ENCODE peak calls at places on chromosomes 3 and 15, in four cellular contexts. J, B, U and Q are unnamed samples.

GRCh38 chr3:196569003-196569516 is 600 bp downstream of the FBXO45 start:
- DNase-seq in B (peak), J (peak), U (peak), Q (peak)

GRCh38 chr15:43878466-43878865 is 51.7 kb downstream of the WDR76 start:
- DNase-seq in U (no peak), B (no peak), J (no peak), Q (no peak)

GRCh38 chr3:186152889-186153292 is 44.0 kb upstream of the ETV5 start:
- DNase-seq in U (no peak), B (no peak), J (no peak), Q (peak)

GRCh38 chr3:195458188-195458800 is 15.5 kb upstream of the ACAP2 start:
- DNase-seq in B (no peak), J (no peak), U (no peak), Q (peak)

GRCh38 chr3:46286936-46287335 is 44.7 kb downstream of the CCR3 start:
- DNase-seq in B (no peak), J (no peak), U (no peak), Q (no peak)

GRCh38 chr15:75347222-75348033 is 589 bp downstream of the NEIL1 start:
- DNase-seq in B (peak), J (peak), U (peak), Q (no peak)

GRCh38 chr15:70555713-70556112 is 207.6 kb downstream of the UACA start:
- DNase-seq in B (no peak), J (no peak), U (no peak), Q (peak)

GRCh38 chr3:39587113-39587512 is 119.6 kb downstream of the MOBP start:
- DNase-seq in U (no peak), J (no peak), B (no peak), Q (no peak)

GRCh38 chr15:48352474-48353072 is 21.3 kb downstream of the DUT start:
- DNase-seq in J (peak), U (no peak), B (peak), Q (peak)

GRCh38 chr15:71278989-71279756 is 163.9 kb downstream of the THSD4 start:
- DNase-seq in J (no peak), U (no peak), B (peak), Q (peak)

GRCh38 chr15:96207377-96208006 is 123.0 kb upstream of the NR2F2 start:
- DNase-seq in J (no peak), U (no peak), B (no peak), Q (no peak)

GRCh38 chr3:176439729-176440128 is 757.6 kb downstream of the TBL1XR1 start:
- DNase-seq in J (no peak), B (no peak), U (no peak), Q (no peak)

GRCh38 chr15:40354408-40355171 is 3.4 kb upstream of the DISP2 start:
- DNase-seq in U (no peak), B (peak), J (peak), Q (peak)

GRCh38 chr3:4976109-4976508 is 3.1 kb upstream of the BHLHE40 start:
- DNase-seq in J (peak), B (peak), U (no peak), Q (peak)

GRCh38 chr15:83698294-83698693 is 44.4 kb downstream of the ADAMTSL3 start:
- DNase-seq in U (no peak), B (no peak), J (peak), Q (no peak)

GRCh38 chr3:86828751-86829150 is 162.2 kb downstream of the VGLL3 start:
- DNase-seq in B (no peak), J (no peak), U (no peak), Q (no peak)

DNA sequence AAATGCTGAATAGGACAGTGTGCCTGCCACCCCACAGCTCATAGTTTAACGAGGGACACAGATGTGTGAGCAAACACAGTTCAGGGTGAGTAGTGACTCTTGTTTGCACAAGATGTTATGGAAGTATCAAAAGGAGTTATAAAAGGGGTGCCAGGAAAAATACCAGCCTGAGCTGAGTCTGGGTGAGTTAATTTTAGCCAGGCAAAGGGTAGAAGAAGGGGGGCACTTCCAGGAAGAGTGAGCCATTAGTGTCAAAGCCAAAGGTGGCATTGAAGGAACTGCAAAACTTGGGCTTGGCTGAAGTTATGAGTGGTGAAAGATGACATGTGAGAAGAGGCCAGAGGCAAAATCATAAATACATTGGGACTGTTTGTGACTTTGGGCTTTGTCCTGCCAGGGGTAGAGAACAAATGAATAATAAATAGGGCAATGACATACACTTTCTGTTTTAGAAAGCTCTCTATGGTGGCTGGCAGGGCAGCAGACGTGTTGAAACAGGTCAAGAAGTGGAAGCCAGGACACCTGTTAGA is 1.9 kb upstream of the SPPL2A start:
- DNase-seq in U (no peak), J (no peak), B (no peak), Q (no peak)
- H3K4me3 ChIP-seq in U (no peak), J (no peak), B (no peak), Q (no peak)

GRCh38 chr15:90213818-90214204 is 12.7 kb downstream of the SEMA4B start:
- DNase-seq in U (no peak), B (no peak), J (no peak), Q (no peak)

GRCh38 chr15:90213123-90213817 is 12.1 kb downstream of the SEMA4B start:
- DNase-seq in J (no peak), U (no peak), B (no peak), Q (no peak)

GRCh38 chr15:90211440-90212168 is 10.5 kb downstream of the SEMA4B start:
- DNase-seq in U (no peak), B (peak), J (no peak), Q (no peak)

GRCh38 chr15:90211009-90211408 is 9.9 kb downstream of the SEMA4B start:
- DNase-seq in J (no peak), U (no peak), B (no peak), Q (no peak)

GRCh38 chr15:90212221-90213079 is 11.3 kb downstream of the SEMA4B start:
- DNase-seq in J (no peak), U (no peak), B (peak), Q (no peak)
- H3K4me3 ChIP-seq in J (no peak), U (no peak), B (no peak), Q (no peak)

DNA sequence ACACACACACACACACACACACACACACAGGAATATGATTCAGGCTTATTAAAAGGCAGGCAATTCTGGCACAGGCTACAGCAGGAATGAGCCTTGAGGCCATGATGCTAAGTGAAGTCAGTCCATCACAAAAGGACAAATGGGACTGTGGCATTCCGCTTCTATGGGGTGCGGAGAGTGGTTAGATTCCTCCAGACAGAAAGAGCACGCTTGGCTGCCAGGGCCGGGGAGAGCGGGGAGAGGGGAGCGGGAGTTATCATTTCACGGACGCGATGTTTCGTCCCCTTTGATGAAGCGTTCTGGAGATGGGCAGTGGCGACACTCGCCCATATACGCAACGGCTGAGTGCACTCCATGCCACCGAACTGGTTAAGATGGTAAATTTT is 58.5 kb upstream of the FAM174B start:
- DNase-seq in B (peak), U (no peak), J (peak), Q (peak)
- H3K4me3 ChIP-seq in B (peak), U (peak), J (peak), Q (peak)

GRCh38 chr3:185151959-185152432 is 864 bp downstream of the C3orf70 start:
- DNase-seq in J (no peak), B (peak), U (no peak), Q (no peak)

GRCh38 chr3:185149591-185149990 is 3.3 kb downstream of the C3orf70 start:
- DNase-seq in J (no peak), B (no peak), U (no peak), Q (no peak)

GRCh38 chr3:185152433-185153169 is at the start of gene C3orf70:
- DNase-seq in B (peak), U (no peak), J (peak), Q (peak)

GRCh38 chr3:185151101-185151958 is 1.5 kb downstream of the C3orf70 start:
- DNase-seq in U (no peak), J (no peak), B (no peak), Q (no peak)

GRCh38 chr3:185150561-185150960 is 2.3 kb downstream of the C3orf70 start:
- DNase-seq in U (no peak), J (no peak), B (no peak), Q (no peak)
- H3K4me3 ChIP-seq in U (no peak), J (no peak), B (no peak), Q (no peak)

GRCh38 chr15:79090487-79091203 is at the start of gene RASGRF1:
- DNase-seq in U (no peak), B (peak), J (no peak), Q (no peak)
- H3K4me3 ChIP-seq in U (no peak), B (peak), J (no peak), Q (no peak)

GRCh38 chr15:33150993-33151392 is 43.5 kb downstream of the FMN1 start:
- DNase-seq in B (no peak), U (no peak), J (no peak), Q (peak)
- H3K4me3 ChIP-seq in B (no peak), U (no peak), J (no peak), Q (no peak)

GRCh38 chr3:172133830-172134229 is 94.5 kb downstream of the FNDC3B start:
- DNase-seq in U (no peak), J (no peak), B (no peak), Q (peak)
- H3K4me3 ChIP-seq in U (no peak), J (no peak), B (no peak), Q (no peak)

GRCh38 chr3:189513281-189514151 is 117.7 kb upstream of the TP63 start:
- DNase-seq in J (no peak), B (no peak), U (no peak), Q (no peak)
- H3K4me3 ChIP-seq in J (no peak), B (no peak), U (no peak), Q (no peak)

DNA sequence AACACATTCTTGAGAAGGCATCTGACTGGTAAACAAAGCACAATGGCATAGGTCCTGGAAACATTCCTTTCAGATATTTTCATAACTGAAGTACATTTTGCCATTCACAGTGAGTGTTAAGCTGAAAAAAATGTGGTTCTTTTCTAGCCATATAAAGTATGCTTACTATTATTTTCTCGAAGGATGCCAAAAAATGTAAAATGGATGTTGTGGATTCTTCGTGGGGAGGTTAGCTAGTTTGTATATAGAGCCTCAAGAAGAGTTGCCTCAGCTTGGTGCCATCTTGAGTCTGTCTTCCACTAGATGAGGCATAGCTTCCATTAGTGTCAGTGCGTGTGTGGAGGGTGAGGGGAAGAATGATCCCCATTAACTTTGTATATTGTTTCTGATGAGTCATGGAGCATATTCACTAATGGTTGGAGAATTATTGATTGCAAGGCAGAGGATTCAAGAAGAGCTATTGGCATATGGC is 4.1 kb downstream of the MBNL1 start:
- DNase-seq in B (no peak), J (no peak), U (no peak), Q (peak)
- H3K4me3 ChIP-seq in B (no peak), J (no peak), U (peak), Q (peak)